ENCODE peak calls at places on chromosomes 6 and 20, in six cellular contexts. V, I, E, J, R and S are unnamed samples.

GRCh38 chr6:160733045-160733646 is 31.1 kb downstream of the PLG start:
- DNase-seq in V (peak), I (peak), E (peak), J (peak), R (no peak), S (peak)

GRCh38 chr6:33975631-33976424 is 170.1 kb downstream of the GRM4 start:
- DNase-seq in V (no peak), I (no peak), E (no peak), J (no peak), R (no peak), S (no peak)

GRCh38 chr20:61581825-61582188 is 329.7 kb downstream of the CDH4 start:
- DNase-seq in V (no peak), I (no peak), E (no peak), J (no peak), R (no peak), S (no peak)

GRCh38 chr6:14046476-14047068 is 71.0 kb upstream of the CD83 start:
- DNase-seq in V (peak), I (peak), E (peak), J (peak), R (no peak), S (peak)

GRCh38 chr20:43658068-43658722 is 8.7 kb upstream of the MYBL2 start:
- DNase-seq in V (no peak), I (peak), E (peak), J (peak), R (no peak), S (peak)

GRCh38 chr20:17334866-17335412 is 108.1 kb downstream of the PCSK2 start:
- DNase-seq in V (no peak), I (no peak), E (no peak), J (no peak), R (no peak), S (no peak)

GRCh38 chr20:3565851-3566250 is 95.0 kb downstream of the ATRN start:
- DNase-seq in V (no peak), I (no peak), E (no peak), J (no peak), R (no peak), S (no peak)

GRCh38 chr6:165446331-165446730 is 136.9 kb upstream of the C6orf118 start:
- DNase-seq in V (no peak), I (no peak), E (no peak), J (no peak), R (no peak), S (no peak)

GRCh38 chr6:87722831-87723726 is 21.0 kb upstream of the AKIRIN2 start:
- DNase-seq in V (peak), I (peak), E (no peak), J (no peak), R (peak), S (peak)

GRCh38 chr6:36025260-36025931 is 955 bp upstream of the SLC26A8 start:
- DNase-seq in V (peak), I (no peak), E (no peak), J (no peak), R (no peak), S (no peak)